ENCODE peak calls at places on chromosomes 16 and 17, in six cellular contexts. One of them, this sample, is unnamed.

GRCh38 chr17:29615492-29616299 is 7.0 kb downstream of the CORO6 start:
- DNase-seq in stimulated activated CD4-positive, alpha-beta T cell treated with anti-CD3 and anti-CD28 coated beads, Interleukin-15, amount 100 ng/mL, for 1 hour: peak; percentile 73
- DNase-seq in AG08395: peak; percentile 93
- DNase-seq in T-cell: peak; percentile 70
- DNase-seq in NCI-H748 treated with DMSO at 0.1 percent for 48 hours: peak; percentile 80
- DNase-seq in HT1080: no peak
- DNase-seq in this sample: peak; percentile 85

GRCh38 chr16:80144191-80144590 is 396.6 kb upstream of the DYNLRB2 start:
- DNase-seq in stimulated activated CD4-positive, alpha-beta T cell treated with anti-CD3 and anti-CD28 coated beads, Interleukin-15, amount 100 ng/mL, for 1 hour: no peak
- DNase-seq in NCI-H748 treated with DMSO at 0.1 percent for 48 hours: no peak
- DNase-seq in T-cell: no peak
- DNase-seq in HT1080: no peak
- DNase-seq in AG08395: no peak
- DNase-seq in this sample: no peak

GRCh38 chr17:44502598-44503079 is 567 bp downstream of the GPATCH8 start:
- DNase-seq in NCI-H748 treated with DMSO at 0.1 percent for 48 hours: no peak
- DNase-seq in stimulated activated CD4-positive, alpha-beta T cell treated with anti-CD3 and anti-CD28 coated beads, Interleukin-15, amount 100 ng/mL, for 1 hour: peak; percentile 2
- DNase-seq in HT1080: no peak
- DNase-seq in AG08395: no peak
- DNase-seq in T-cell: no peak
- DNase-seq in this sample: no peak

GRCh38 chr17:2635675-2636074 is 42.2 kb downstream of the PAFAH1B1 start:
- DNase-seq in NCI-H748 treated with DMSO at 0.1 percent for 48 hours: no peak
- DNase-seq in stimulated activated CD4-positive, alpha-beta T cell treated with anti-CD3 and anti-CD28 coated beads, Interleukin-15, amount 100 ng/mL, for 1 hour: no peak
- DNase-seq in AG08395: no peak
- DNase-seq in T-cell: no peak
- DNase-seq in HT1080: no peak
- DNase-seq in this sample: no peak

GRCh38 chr17:40598021-40598927 is 33.0 kb upstream of the CCR7 start:
- DNase-seq in T-cell: peak; percentile 41
- DNase-seq in stimulated activated CD4-positive, alpha-beta T cell treated with anti-CD3 and anti-CD28 coated beads, Interleukin-15, amount 100 ng/mL, for 1 hour: no peak
- DNase-seq in HT1080: no peak
- DNase-seq in NCI-H748 treated with DMSO at 0.1 percent for 48 hours: no peak
- DNase-seq in AG08395: no peak
- DNase-seq in this sample: no peak

GRCh38 chr17:59669411-59669810 is 37.8 kb downstream of the PTRH2 start:
- DNase-seq in stimulated activated CD4-positive, alpha-beta T cell treated with anti-CD3 and anti-CD28 coated beads, Interleukin-15, amount 100 ng/mL, for 1 hour: no peak
- DNase-seq in HT1080: no peak
- DNase-seq in T-cell: no peak
- DNase-seq in NCI-H748 treated with DMSO at 0.1 percent for 48 hours: no peak
- DNase-seq in AG08395: no peak
- DNase-seq in this sample: no peak

GRCh38 chr17:54046570-54046969 is 223.8 kb downstream of the KIF2B start:
- DNase-seq in stimulated activated CD4-positive, alpha-beta T cell treated with anti-CD3 and anti-CD28 coated beads, Interleukin-15, amount 100 ng/mL, for 1 hour: no peak
- DNase-seq in AG08395: no peak
- DNase-seq in HT1080: no peak
- DNase-seq in T-cell: no peak
- DNase-seq in NCI-H748 treated with DMSO at 0.1 percent for 48 hours: no peak
- DNase-seq in this sample: no peak

GRCh38 chr16:85331685-85332084 is 219.4 kb upstream of the CIBAR2 start:
- DNase-seq in HT1080: no peak
- DNase-seq in stimulated activated CD4-positive, alpha-beta T cell treated with anti-CD3 and anti-CD28 coated beads, Interleukin-15, amount 100 ng/mL, for 1 hour: no peak
- DNase-seq in AG08395: no peak
- DNase-seq in T-cell: no peak
- DNase-seq in NCI-H748 treated with DMSO at 0.1 percent for 48 hours: no peak
- DNase-seq in this sample: no peak

GRCh38 chr16:78607465-78607864 is 508.0 kb downstream of the WWOX start:
- DNase-seq in HT1080: peak; percentile 21
- DNase-seq in NCI-H748 treated with DMSO at 0.1 percent for 48 hours: no peak
- DNase-seq in stimulated activated CD4-positive, alpha-beta T cell treated with anti-CD3 and anti-CD28 coated beads, Interleukin-15, amount 100 ng/mL, for 1 hour: no peak
- DNase-seq in T-cell: no peak
- DNase-seq in AG08395: no peak
- DNase-seq in this sample: no peak

GRCh38 chr16:27175888-27176287 is 27.4 kb upstream of the KDM8 start:
- DNase-seq in NCI-H748 treated with DMSO at 0.1 percent for 48 hours: no peak
- DNase-seq in HT1080: no peak
- DNase-seq in stimulated activated CD4-positive, alpha-beta T cell treated with anti-CD3 and anti-CD28 coated beads, Interleukin-15, amount 100 ng/mL, for 1 hour: no peak
- DNase-seq in AG08395: no peak
- DNase-seq in T-cell: no peak
- DNase-seq in this sample: no peak

GRCh38 chr17:15649861-15650391 is 30.4 kb upstream of the FBXW10B start:
- DNase-seq in T-cell: no peak
- DNase-seq in NCI-H748 treated with DMSO at 0.1 percent for 48 hours: no peak
- DNase-seq in HT1080: peak; percentile 63
- DNase-seq in AG08395: peak; percentile 40
- DNase-seq in stimulated activated CD4-positive, alpha-beta T cell treated with anti-CD3 and anti-CD28 coated beads, Interleukin-15, amount 100 ng/mL, for 1 hour: no peak
- DNase-seq in this sample: no peak

GRCh38 chr17:61967729-61968128 is 39.9 kb upstream of the INTS2 start:
- DNase-seq in stimulated activated CD4-positive, alpha-beta T cell treated with anti-CD3 and anti-CD28 coated beads, Interleukin-15, amount 100 ng/mL, for 1 hour: no peak
- DNase-seq in HT1080: no peak
- DNase-seq in AG08395: no peak
- DNase-seq in T-cell: no peak
- DNase-seq in NCI-H748 treated with DMSO at 0.1 percent for 48 hours: no peak
- DNase-seq in this sample: no peak

GRCh38 chr17:21042434-21043295 is at the start of gene USP22:
- DNase-seq in stimulated activated CD4-positive, alpha-beta T cell treated with anti-CD3 and anti-CD28 coated beads, Interleukin-15, amount 100 ng/mL, for 1 hour: no peak
- DNase-seq in AG08395: peak; percentile 96
- DNase-seq in HT1080: peak; percentile 47
- DNase-seq in NCI-H748 treated with DMSO at 0.1 percent for 48 hours: peak; percentile 99
- DNase-seq in T-cell: no peak
- DNase-seq in this sample: no peak